ENCODE peak calls at places on chromosomes 4 and X, in seven cellular contexts. O, C, Z, G, A, V and F are unnamed samples.

GRCh38 chrX:50769389-50770063 is 44.5 kb downstream of the SHROOM4 start:
- DNase-seq in O (no peak), C (no peak), Z (peak), G (no peak), A (no peak), V (no peak), F (no peak)

GRCh38 chr4:100962698-100963097 is 384.6 kb downstream of the PPP3CA start:
- DNase-seq in O (no peak), C (no peak), Z (no peak), G (no peak), A (no peak), V (no peak), F (no peak)

GRCh38 chr4:52143815-52144214 is 92.7 kb downstream of the SPATA18 start:
- DNase-seq in O (no peak), C (no peak), Z (no peak), G (no peak), A (no peak), V (no peak), F (no peak)

GRCh38 chr4:181796502-181796901 is 446.7 kb upstream of the TENM3 start:
- DNase-seq in O (no peak), C (no peak), Z (no peak), G (peak), A (no peak), V (no peak), F (no peak)

GRCh38 chrX:20668550-20668949 is 401.8 kb upstream of the RPS6KA3 start:
- DNase-seq in O (no peak), C (no peak), Z (no peak), G (no peak), A (no peak), V (no peak), F (no peak)

GRCh38 chr4:44727471-44727870 is 1.1 kb upstream of the GNPDA2 start:
- DNase-seq in O (no peak), C (no peak), Z (no peak), G (no peak), A (no peak), V (no peak), F (no peak)

GRCh38 chrX:136586386-136586785 is 54.4 kb downstream of the VGLL1 start:
- DNase-seq in O (no peak), C (no peak), Z (no peak), G (peak), A (no peak), V (no peak), F (no peak)

GRCh38 chr4:158799013-158799770 is 30.4 kb downstream of the FNIP2 start:
- DNase-seq in O (no peak), C (no peak), Z (no peak), G (no peak), A (no peak), V (no peak), F (no peak)

GRCh38 chrX:153511784-153512500 is 5.5 kb upstream of the ATP2B3 start:
- DNase-seq in O (no peak), C (no peak), Z (no peak), G (no peak), A (no peak), V (no peak), F (peak)

GRCh38 chr4:18105023-18106011 is 83.8 kb upstream of the LCORL start:
- DNase-seq in O (no peak), C (no peak), Z (no peak), G (no peak), A (no peak), V (no peak), F (no peak)

GRCh38 chr4:138681000-138681604 is 334.5 kb upstream of the NOCT start:
- DNase-seq in O (no peak), C (peak), Z (peak), G (peak), A (peak), V (peak), F (peak)

GRCh38 chrX:96464880-96465558 is 219.6 kb upstream of the DIAPH2 start:
- DNase-seq in O (no peak), C (no peak), Z (no peak), G (no peak), A (no peak), V (no peak), F (no peak)